ENCODE peak calls at places on chromosomes 11 and 22, in five cellular contexts. A, S, W, F and O are unnamed samples.

GRCh38 chr11:126747315-126747714 is 253.3 kb downstream of the KIRREL3 start:
- DNase-seq in A (no peak), S (no peak), W (no peak), F (no peak), O (no peak)

GRCh38 chr22:49426098-49426497 is 401.6 kb downstream of the BRD1 start:
- DNase-seq in A (no peak), S (no peak), W (no peak), F (no peak), O (no peak)

GRCh38 chr11:78290293-78291176 is 101.8 kb downstream of the USP35 start:
- DNase-seq in A (no peak), S (no peak), W (peak; percentile 60), F (peak; percentile 52), O (no peak)

GRCh38 chr11:19315511-19315910 is 74.8 kb upstream of the E2F8 start:
- DNase-seq in A (no peak), S (no peak), W (no peak), F (no peak), O (no peak)

GRCh38 chr11:102347526-102348331 is 715 bp downstream of the BIRC2 start:
- DNase-seq in A (no peak), S (peak; percentile 48), W (peak; percentile 29), F (no peak), O (no peak)

GRCh38 chr22:24028533-24028932 is 17.4 kb downstream of the CABIN1 start:
- DNase-seq in A (no peak), S (no peak), W (no peak), F (no peak), O (no peak)

GRCh38 chr22:17924735-17925727 is 99.3 kb downstream of the MICAL3 start:
- DNase-seq in A (no peak), S (no peak), W (no peak), F (no peak), O (no peak)

GRCh38 chr22:24878969-24879368 is 67.5 kb downstream of the LHFPL7 start:
- DNase-seq in A (no peak), S (no peak), W (no peak), F (no peak), O (no peak)

GRCh38 chr11:59221438-59221837 is 8.7 kb upstream of the MPEG1 start:
- DNase-seq in A (no peak), S (no peak), W (peak; percentile 39), F (peak; percentile 79), O (no peak)

GRCh38 chr11:9783986-9784385 is 120.1 kb downstream of the SWAP70 start:
- DNase-seq in A (no peak), S (no peak), W (no peak), F (no peak), O (no peak)

GRCh38 chr11:37449146-37449545 is 851.1 kb upstream of the RAG2 start:
- DNase-seq in A (no peak), S (peak; percentile 48), W (peak; percentile 51), F (no peak), O (no peak)

GRCh38 chr22:50177537-50178470 is 7.3 kb downstream of the PANX2 start:
- DNase-seq in A (no peak), S (no peak), W (no peak), F (no peak), O (no peak)

GRCh38 chr11:63614136-63614664 is at the start of gene PLAAT3:
- DNase-seq in A (peak; percentile 76), S (peak; percentile 35), W (no peak), F (no peak), O (peak; percentile 68)

GRCh38 chr11:44305643-44306468 is 4.1 kb downstream of the ALX4 start:
- DNase-seq in A (peak; percentile 74), S (peak; percentile 69), W (peak; percentile 9), F (no peak), O (no peak)

GRCh38 chr22:47333625-47334024 is 571.2 kb downstream of the TBC1D22A start:
- DNase-seq in A (no peak), S (peak; percentile 27), W (peak; percentile 5), F (no peak), O (no peak)

GRCh38 chr11:30585067-30585891 is 874 bp downstream of the MPPED2 start:
- DNase-seq in A (peak; percentile 64), S (peak; percentile 42), W (no peak), F (no peak), O (peak; percentile 60)

GRCh38 chr11:46895821-46896220 is 22.5 kb downstream of the LRP4 start:
- DNase-seq in A (no peak), S (no peak), W (no peak), F (no peak), O (no peak)

GRCh38 chr11:116558504-116559252 is 214.1 kb downstream of the BUD13 start:
- DNase-seq in A (no peak), S (no peak), W (peak; percentile 19), F (no peak), O (no peak)

GRCh38 chr11:94279996-94280395 is 24.4 kb upstream of the IZUMO1R start:
- DNase-seq in A (no peak), S (no peak), W (no peak), F (no peak), O (no peak)

GRCh38 chr22:46604306-46604690 is 15.9 kb upstream of the GRAMD4 start:
- DNase-seq in A (no peak), S (no peak), W (peak; percentile 12), F (no peak), O (peak; percentile 70)

GRCh38 chr11:28860898-28861297 is 752.7 kb downstream of the METTL15 start:
- DNase-seq in A (no peak), S (no peak), W (peak; percentile 50), F (no peak), O (no peak)

GRCh38 chr11:79331251-79331901 is 109.5 kb downstream of the TENM4 start:
- DNase-seq in A (no peak), S (no peak), W (no peak), F (no peak), O (no peak)

GRCh38 chr11:130456276-130456675 is 7.8 kb downstream of the ADAMTS15 start:
- DNase-seq in A (no peak), S (no peak), W (no peak), F (no peak), O (no peak)

GRCh38 chr11:130462101-130462885 is 13.8 kb downstream of the ADAMTS15 start:
- DNase-seq in A (no peak), S (no peak), W (no peak), F (no peak), O (no peak)

GRCh38 chr11:130457909-130458729 is 9.7 kb downstream of the ADAMTS15 start:
- DNase-seq in A (no peak), S (no peak), W (no peak), F (no peak), O (no peak)

GRCh38 chr11:130462931-130463330 is 14.5 kb downstream of the ADAMTS15 start:
- DNase-seq in A (no peak), S (no peak), W (no peak), F (no peak), O (no peak)

DNA sequence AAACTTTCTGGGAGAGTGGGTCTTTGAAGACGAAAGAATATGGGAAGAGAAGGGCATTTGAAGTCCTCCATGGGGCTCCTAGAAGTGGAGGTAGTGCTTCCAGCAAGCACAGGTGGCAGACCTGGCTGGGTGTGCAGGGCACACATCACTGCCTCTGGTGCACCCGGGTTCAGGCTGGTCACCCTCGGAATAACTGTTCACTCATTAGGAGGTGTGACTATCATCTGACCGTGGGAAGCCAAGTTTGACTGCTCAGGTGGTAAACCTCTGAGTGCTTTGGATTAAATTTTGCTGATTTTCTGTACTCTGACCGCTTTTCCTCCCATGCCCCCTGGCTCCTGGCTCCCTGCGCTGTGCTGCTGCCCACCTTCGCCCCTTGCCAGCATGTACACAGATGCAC is 11.1 kb downstream of the ADAMTS15 start:
- DNase-seq in A (no peak), S (no peak), W (no peak), F (no peak), O (no peak)
- TF ChIP-seq CTCF in A (no peak), S (no peak), W (no peak), F (no peak), O (no peak)

GRCh38 chr22:41948142-41948541 is 1.2 kb upstream of the CENPM start:
- DNase-seq in A (no peak), S (no peak), W (no peak), F (no peak), O (no peak)

GRCh38 chr22:41947181-41948080 is 479 bp upstream of the CENPM start:
- DNase-seq in A (no peak), S (no peak), W (no peak), F (no peak), O (no peak)

GRCh38 chr22:41943661-41944209 is 3.2 kb downstream of the CENPM start:
- DNase-seq in A (no peak), S (no peak), W (peak; percentile 27), F (no peak), O (no peak)

GRCh38 chr22:41949297-41949965 is 2.5 kb upstream of the CENPM start:
- DNase-seq in A (no peak), S (no peak), W (no peak), F (no peak), O (no peak)

DNA sequence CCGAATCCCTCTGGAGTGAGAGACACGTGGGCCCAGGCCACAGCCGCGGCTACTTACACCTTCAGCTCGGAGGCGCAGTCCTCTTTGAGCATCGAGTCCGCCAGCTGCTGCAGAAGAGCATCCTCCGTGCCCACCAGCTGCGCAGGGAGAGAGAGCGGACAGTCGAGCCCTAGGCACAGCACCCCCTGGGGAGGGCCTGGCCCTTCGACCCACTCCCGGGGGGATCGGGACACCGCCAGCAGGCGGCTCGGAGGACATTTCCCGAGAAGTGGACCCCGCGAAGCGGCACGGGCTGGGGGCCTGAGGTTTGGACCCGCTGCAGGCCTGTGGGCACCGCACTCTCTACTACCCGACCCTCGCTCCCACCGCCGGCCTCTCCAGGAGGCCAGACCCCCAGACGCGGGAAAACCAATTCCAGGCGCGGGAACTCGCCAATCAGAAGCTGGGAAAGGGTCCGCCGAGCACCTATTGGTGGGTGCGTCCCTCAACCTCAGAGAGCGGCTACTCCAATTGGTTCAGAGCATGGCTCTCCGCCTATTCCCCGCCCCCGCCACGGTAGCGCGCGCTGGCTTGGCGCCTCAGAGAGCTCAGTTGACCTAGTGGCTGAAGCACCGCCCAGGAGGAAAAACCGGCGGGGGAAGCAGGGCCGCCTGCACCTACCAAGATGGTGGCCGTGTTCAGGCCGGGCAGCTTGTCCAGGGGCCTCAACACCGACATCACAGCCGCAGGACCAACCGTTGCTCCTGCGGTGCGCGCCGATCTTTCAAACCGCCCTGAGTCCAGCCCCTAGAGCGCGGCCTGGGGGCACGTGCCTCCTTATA is at the start of gene CENPM:
- DNase-seq in A (peak; percentile 95), S (peak; percentile 97), W (peak; percentile 93), F (peak; percentile 61), O (peak; percentile 82)
- TF ChIP-seq CTCF in A (no peak), S (peak; percentile 24), W (peak; percentile 59), F (peak; percentile 45), O (no peak)

GRCh38 chr22:42904049-42904448 is 47.0 kb upstream of the ARFGAP3 start:
- DNase-seq in A (no peak), S (no peak), W (no peak), F (no peak), O (no peak)

GRCh38 chr22:42902875-42903510 is 45.9 kb upstream of the ARFGAP3 start:
- DNase-seq in A (peak; percentile 30), S (no peak), W (no peak), F (no peak), O (no peak)

GRCh38 chr22:42905702-42906183 is 48.7 kb upstream of the ARFGAP3 start:
- DNase-seq in A (no peak), S (no peak), W (no peak), F (no peak), O (no peak)

GRCh38 chr22:42905217-42905616 is 48.1 kb upstream of the ARFGAP3 start:
- DNase-seq in A (no peak), S (no peak), W (no peak), F (no peak), O (no peak)

GRCh38 chr22:42901790-42902508 is 44.9 kb upstream of the ARFGAP3 start:
- DNase-seq in A (no peak), S (no peak), W (no peak), F (no peak), O (no peak)
- TF ChIP-seq CTCF in A (peak; percentile 7), S (peak; percentile 38), W (peak; percentile 58), F (peak; percentile 37), O (peak; percentile 33)

GRCh38 chr11:72075109-72075508 is 5.2 kb downstream of the NUMA1 start:
- DNase-seq in A (no peak), S (no peak), W (no peak), F (no peak), O (no peak)
- TF ChIP-seq CTCF in A (no peak), S (no peak), W (peak; percentile 41), F (peak; percentile 18), O (peak; percentile 47)